ENCODE peak calls at places on chromosomes 12 and 14, in six cellular contexts. One of them, this sample, is unnamed. For H3K4me1 and H3K27me3, the result is how much of the 10 kb centered on the place peaks cover.

GRCh38 chr12:12600659-12601058 is 11.0 kb upstream of the CREBL2 start:
- DNase-seq in left ventricle myocardium inferior: no peak
- DNase-seq in mesenchymal stem cell: no peak
- DNase-seq in cardiac muscle cell: no peak
- DNase-seq in left lung: peak
- DNase-seq in CD8-positive, alpha-beta T cell: no peak
- DNase-seq in this sample: no peak

GRCh38 chr12:68264175-68264863 is 10.9 kb upstream of the IL22 start:
- DNase-seq in left ventricle myocardium inferior: no peak
- DNase-seq in mesenchymal stem cell: no peak
- DNase-seq in cardiac muscle cell: peak
- DNase-seq in left lung: no peak
- DNase-seq in CD8-positive, alpha-beta T cell: no peak
- DNase-seq in this sample: no peak

GRCh38 chr12:116135209-116135930 is 142.1 kb downstream of the MED13L start:
- DNase-seq in left ventricle myocardium inferior: no peak
- DNase-seq in mesenchymal stem cell: peak
- DNase-seq in cardiac muscle cell: peak
- DNase-seq in left lung: no peak
- DNase-seq in CD8-positive, alpha-beta T cell: no peak
- DNase-seq in this sample: peak

GRCh38 chr14:54108481-54109471 is 152.2 kb upstream of the BMP4 start:
- DNase-seq in left ventricle myocardium inferior: no peak
- DNase-seq in mesenchymal stem cell: peak
- DNase-seq in cardiac muscle cell: peak
- DNase-seq in left lung: no peak
- DNase-seq in CD8-positive, alpha-beta T cell: no peak
- DNase-seq in this sample: no peak

GRCh38 chr12:25768151-25768550 is 190.3 kb upstream of the RASSF8 start:
- DNase-seq in left ventricle myocardium inferior: no peak
- DNase-seq in mesenchymal stem cell: no peak
- DNase-seq in cardiac muscle cell: no peak
- DNase-seq in left lung: no peak
- DNase-seq in CD8-positive, alpha-beta T cell: no peak
- DNase-seq in this sample: no peak

GRCh38 chr14:24817638-24818053 is 183.7 kb upstream of the GZMB start:
- DNase-seq in left ventricle myocardium inferior: no peak
- DNase-seq in mesenchymal stem cell: no peak
- DNase-seq in cardiac muscle cell: peak
- DNase-seq in left lung: no peak
- DNase-seq in CD8-positive, alpha-beta T cell: no peak
- DNase-seq in this sample: no peak

GRCh38 chr14:29681308-29681707 is 246.3 kb downstream of the PRKD1 start:
- DNase-seq in left ventricle myocardium inferior: no peak
- DNase-seq in mesenchymal stem cell: no peak
- DNase-seq in cardiac muscle cell: no peak
- DNase-seq in left lung: no peak
- DNase-seq in CD8-positive, alpha-beta T cell: no peak
- DNase-seq in this sample: no peak

GRCh38 chr12:71877335-71878121 is 38.0 kb downstream of the TBC1D15 start:
- DNase-seq in left ventricle myocardium inferior: no peak
- DNase-seq in mesenchymal stem cell: no peak
- DNase-seq in cardiac muscle cell: no peak
- DNase-seq in left lung: no peak
- DNase-seq in CD8-positive, alpha-beta T cell: no peak
- DNase-seq in this sample: no peak

GRCh38 chr12:13606290-13606689 is 375.1 kb downstream of the GRIN2B start:
- DNase-seq in left ventricle myocardium inferior: no peak
- DNase-seq in mesenchymal stem cell: no peak
- DNase-seq in cardiac muscle cell: no peak
- DNase-seq in left lung: no peak
- DNase-seq in CD8-positive, alpha-beta T cell: no peak
- DNase-seq in this sample: no peak

GRCh38 chr14:104136472-104137296 is 1.7 kb upstream of the KIF26A start:
- DNase-seq in left ventricle myocardium inferior: peak
- DNase-seq in mesenchymal stem cell: no peak
- DNase-seq in cardiac muscle cell: no peak
- DNase-seq in left lung: no peak
- DNase-seq in CD8-positive, alpha-beta T cell: no peak
- DNase-seq in this sample: no peak

GRCh38 chr12:45827974-45828373 is 98.5 kb downstream of the ARID2 start:
- DNase-seq in left ventricle myocardium inferior: no peak
- DNase-seq in mesenchymal stem cell: no peak
- DNase-seq in cardiac muscle cell: no peak
- DNase-seq in left lung: no peak
- DNase-seq in CD8-positive, alpha-beta T cell: no peak
- DNase-seq in this sample: no peak

GRCh38 chr12:122102331-122102730 is 23.8 kb downstream of the MLXIP start:
- DNase-seq in left ventricle myocardium inferior: no peak
- DNase-seq in mesenchymal stem cell: no peak
- DNase-seq in cardiac muscle cell: peak
- DNase-seq in left lung: no peak
- DNase-seq in CD8-positive, alpha-beta T cell: no peak
- DNase-seq in this sample: no peak

GRCh38 chr12:130053641-130054040 is 108.6 kb upstream of the FZD10 start:
- DNase-seq in left ventricle myocardium inferior: no peak
- DNase-seq in mesenchymal stem cell: no peak
- DNase-seq in cardiac muscle cell: no peak
- DNase-seq in left lung: no peak
- DNase-seq in CD8-positive, alpha-beta T cell: no peak
- DNase-seq in this sample: no peak

GRCh38 chr12:79174656-79175055 is 310.1 kb downstream of the SYT1 start:
- DNase-seq in left ventricle myocardium inferior: no peak
- DNase-seq in mesenchymal stem cell: peak
- DNase-seq in cardiac muscle cell: peak
- DNase-seq in left lung: no peak
- DNase-seq in CD8-positive, alpha-beta T cell: no peak
- DNase-seq in this sample: peak

GRCh38 chr12:124512667-124513296 is 54.6 kb downstream of the NCOR2 start:
- DNase-seq in left ventricle myocardium inferior: peak
- DNase-seq in mesenchymal stem cell: peak
- DNase-seq in cardiac muscle cell: peak
- DNase-seq in left lung: peak
- DNase-seq in CD8-positive, alpha-beta T cell: no peak
- DNase-seq in this sample: peak
- H3K4me1 ChIP-seq in left ventricle myocardium inferior: half or more
- H3K4me1 ChIP-seq in mesenchymal stem cell: half or more
- H3K4me1 ChIP-seq in cardiac muscle cell: half or more
- H3K4me1 ChIP-seq in left lung: under half
- H3K4me1 ChIP-seq in CD8-positive, alpha-beta T cell: under half
- H3K4me1 ChIP-seq in this sample: under half

DNA sequence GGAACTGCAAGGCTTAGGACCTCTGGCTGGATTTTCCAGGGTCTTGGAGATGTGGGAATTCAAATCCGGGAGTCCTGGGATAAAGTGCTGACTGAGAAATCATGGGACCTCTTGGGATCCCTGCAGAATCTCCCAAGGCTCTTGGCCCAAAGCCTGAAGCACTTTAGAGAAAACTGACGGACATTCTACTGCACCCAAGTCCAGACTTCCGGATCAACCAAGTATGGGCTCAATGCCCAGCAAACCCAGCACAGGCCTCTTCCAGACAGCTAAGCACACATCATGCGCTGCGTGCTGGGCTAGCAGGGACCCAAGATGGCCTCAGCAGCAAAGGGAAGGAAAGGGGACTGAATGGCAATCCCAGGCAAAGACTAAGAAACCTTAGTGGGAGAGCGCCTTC is 85.0 kb downstream of the ACTN1 start:
- DNase-seq in left ventricle myocardium inferior: no peak
- DNase-seq in mesenchymal stem cell: no peak
- DNase-seq in cardiac muscle cell: peak
- DNase-seq in left lung: no peak
- DNase-seq in CD8-positive, alpha-beta T cell: no peak
- DNase-seq in this sample: no peak
- H3K27ac ChIP-seq in left ventricle myocardium inferior: peak
- H3K27ac ChIP-seq in mesenchymal stem cell: no peak
- H3K27ac ChIP-seq in cardiac muscle cell: no peak
- H3K27ac ChIP-seq in left lung: no peak
- H3K27ac ChIP-seq in CD8-positive, alpha-beta T cell: no peak
- H3K27ac ChIP-seq in this sample: no peak

GRCh38 chr12:101168000-101168399 is 42.0 kb downstream of the SLC5A8 start:
- DNase-seq in left ventricle myocardium inferior: no peak
- DNase-seq in mesenchymal stem cell: no peak
- DNase-seq in cardiac muscle cell: no peak
- DNase-seq in left lung: no peak
- DNase-seq in CD8-positive, alpha-beta T cell: no peak
- DNase-seq in this sample: no peak
- H3K27me3 ChIP-seq in left ventricle myocardium inferior: under half
- H3K27me3 ChIP-seq in mesenchymal stem cell: under half
- H3K27me3 ChIP-seq in cardiac muscle cell: under half
- H3K27me3 ChIP-seq in left lung: under half
- H3K27me3 ChIP-seq in CD8-positive, alpha-beta T cell: under half
- H3K27me3 ChIP-seq in this sample: under half

GRCh38 chr14:68970096-68970612 is 8.9 kb downstream of the ACTN1 start:
- DNase-seq in left ventricle myocardium inferior: no peak
- DNase-seq in mesenchymal stem cell: no peak
- DNase-seq in cardiac muscle cell: no peak
- DNase-seq in left lung: no peak
- DNase-seq in CD8-positive, alpha-beta T cell: peak
- DNase-seq in this sample: no peak

GRCh38 chr14:68968721-68969120 is 10.4 kb downstream of the ACTN1 start:
- DNase-seq in left ventricle myocardium inferior: no peak
- DNase-seq in mesenchymal stem cell: no peak
- DNase-seq in cardiac muscle cell: no peak
- DNase-seq in left lung: no peak
- DNase-seq in CD8-positive, alpha-beta T cell: no peak
- DNase-seq in this sample: no peak

GRCh38 chr14:68968051-68968450 is 11.1 kb downstream of the ACTN1 start:
- DNase-seq in left ventricle myocardium inferior: no peak
- DNase-seq in mesenchymal stem cell: no peak
- DNase-seq in cardiac muscle cell: no peak
- DNase-seq in left lung: no peak
- DNase-seq in CD8-positive, alpha-beta T cell: peak
- DNase-seq in this sample: peak

GRCh38 chr14:68970736-68971135 is 8.4 kb downstream of the ACTN1 start:
- DNase-seq in left ventricle myocardium inferior: no peak
- DNase-seq in mesenchymal stem cell: no peak
- DNase-seq in cardiac muscle cell: no peak
- DNase-seq in left lung: no peak
- DNase-seq in CD8-positive, alpha-beta T cell: no peak
- DNase-seq in this sample: no peak

GRCh38 chr14:68969278-68969677 is 9.8 kb downstream of the ACTN1 start:
- DNase-seq in left ventricle myocardium inferior: no peak
- DNase-seq in mesenchymal stem cell: no peak
- DNase-seq in cardiac muscle cell: no peak
- DNase-seq in left lung: no peak
- DNase-seq in CD8-positive, alpha-beta T cell: no peak
- DNase-seq in this sample: no peak
- H3K4me1 ChIP-seq in left ventricle myocardium inferior: half or more
- H3K4me1 ChIP-seq in mesenchymal stem cell: half or more
- H3K4me1 ChIP-seq in cardiac muscle cell: half or more
- H3K4me1 ChIP-seq in left lung: under half
- H3K4me1 ChIP-seq in CD8-positive, alpha-beta T cell: half or more
- H3K4me1 ChIP-seq in this sample: under half

GRCh38 chr12:126198966-126199692 is 1133.9 kb downstream of the AACS start:
- DNase-seq in left ventricle myocardium inferior: no peak
- DNase-seq in mesenchymal stem cell: no peak
- DNase-seq in cardiac muscle cell: no peak
- DNase-seq in left lung: peak
- DNase-seq in CD8-positive, alpha-beta T cell: no peak
- DNase-seq in this sample: no peak

GRCh38 chr12:126191949-126192348 is 1126.7 kb downstream of the AACS start:
- DNase-seq in left ventricle myocardium inferior: no peak
- DNase-seq in mesenchymal stem cell: no peak
- DNase-seq in cardiac muscle cell: no peak
- DNase-seq in left lung: no peak
- DNase-seq in CD8-positive, alpha-beta T cell: no peak
- DNase-seq in this sample: no peak

GRCh38 chr12:126198516-126198915 is 1133.3 kb downstream of the AACS start:
- DNase-seq in left ventricle myocardium inferior: no peak
- DNase-seq in mesenchymal stem cell: no peak
- DNase-seq in cardiac muscle cell: no peak
- DNase-seq in left lung: no peak
- DNase-seq in CD8-positive, alpha-beta T cell: no peak
- DNase-seq in this sample: no peak

GRCh38 chr12:126193190-126193589 is 1128.0 kb downstream of the AACS start:
- DNase-seq in left ventricle myocardium inferior: no peak
- DNase-seq in mesenchymal stem cell: no peak
- DNase-seq in cardiac muscle cell: no peak
- DNase-seq in left lung: no peak
- DNase-seq in CD8-positive, alpha-beta T cell: no peak
- DNase-seq in this sample: no peak

DNA sequence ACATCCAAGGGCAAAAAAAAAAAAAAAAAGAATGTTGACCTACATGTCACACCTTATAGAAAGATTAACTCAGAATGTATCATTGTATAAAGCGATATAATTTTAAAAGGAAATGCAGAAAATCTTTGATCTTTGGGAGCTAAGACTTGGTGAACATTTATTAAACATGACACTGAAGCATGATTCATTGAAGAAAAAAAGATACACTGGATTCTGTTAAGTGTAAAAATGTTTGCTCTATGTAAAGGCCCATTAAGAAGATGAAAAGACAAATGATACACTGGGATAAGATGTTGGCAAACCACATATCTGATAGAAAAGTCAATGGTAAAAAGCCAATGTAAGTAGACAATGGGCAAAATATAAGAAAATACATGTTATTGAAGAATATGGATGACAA is 1131.0 kb downstream of the AACS start:
- DNase-seq in left ventricle myocardium inferior: no peak
- DNase-seq in mesenchymal stem cell: no peak
- DNase-seq in cardiac muscle cell: no peak
- DNase-seq in left lung: no peak
- DNase-seq in CD8-positive, alpha-beta T cell: no peak
- DNase-seq in this sample: no peak
- H3K27ac ChIP-seq in left ventricle myocardium inferior: no peak
- H3K27ac ChIP-seq in mesenchymal stem cell: no peak
- H3K27ac ChIP-seq in cardiac muscle cell: no peak
- H3K27ac ChIP-seq in left lung: no peak
- H3K27ac ChIP-seq in CD8-positive, alpha-beta T cell: no peak
- H3K27ac ChIP-seq in this sample: no peak

This sample was measured in small intestine.